ENCODE peak calls at places on chromosome 11, in eight cellular contexts. One of them, this sample, is unnamed.

GRCh38 chr11:34358258-34358665 is 452 bp upstream of the ABTB2 start:
- DNase-seq in H1: no peak
- DNase-seq in K562: peak; percentile 70
- DNase-seq in HCT116: peak; percentile 65
- DNase-seq in IMR-90: peak; percentile 24
- DNase-seq in HepG2: peak; percentile 75
- DNase-seq in GM12878: no peak
- DNase-seq in A549: peak; percentile 71
- DNase-seq in this sample: no peak

GRCh38 chr11:86617502-86617901 is 54.9 kb downstream of the ME3 start:
- DNase-seq in K562: no peak
- DNase-seq in A549: no peak
- DNase-seq in HCT116: no peak
- DNase-seq in GM12878: no peak
- DNase-seq in H1: no peak
- DNase-seq in HepG2: no peak
- DNase-seq in IMR-90: peak; percentile 77
- DNase-seq in this sample: no peak

GRCh38 chr11:103552086-103552485 is 442.9 kb downstream of the DYNC2H1 start:
- DNase-seq in K562: no peak
- DNase-seq in GM12878: no peak
- DNase-seq in HCT116: no peak
- DNase-seq in IMR-90: no peak
- DNase-seq in H1: no peak
- DNase-seq in A549: no peak
- DNase-seq in HepG2: no peak
- DNase-seq in this sample: no peak

GRCh38 chr11:70387564-70387963 is 10.8 kb upstream of the CTTN start:
- DNase-seq in HCT116: no peak
- DNase-seq in A549: no peak
- DNase-seq in IMR-90: no peak
- DNase-seq in H1: no peak
- DNase-seq in HepG2: no peak
- DNase-seq in K562: no peak
- DNase-seq in GM12878: no peak
- DNase-seq in this sample: no peak

GRCh38 chr11:59891781-59892181 is 13.2 kb downstream of the OOSP3 start:
- DNase-seq in IMR-90: no peak
- DNase-seq in GM12878: no peak
- DNase-seq in HCT116: no peak
- DNase-seq in HepG2: no peak
- DNase-seq in H1: peak; percentile 74
- DNase-seq in A549: no peak
- DNase-seq in K562: peak; percentile 63
- DNase-seq in this sample: no peak

GRCh38 chr11:119680899-119681370 is 48.1 kb downstream of the NECTIN1 start:
- DNase-seq in IMR-90: peak; percentile 7
- DNase-seq in K562: no peak
- DNase-seq in HCT116: no peak
- DNase-seq in GM12878: no peak
- DNase-seq in HepG2: no peak
- DNase-seq in H1: no peak
- DNase-seq in A549: no peak
- DNase-seq in this sample: no peak

GRCh38 chr11:106482920-106483761 is 405.7 kb downstream of the AASDHPPT start:
- DNase-seq in HepG2: peak; percentile 31
- DNase-seq in HCT116: no peak
- DNase-seq in H1: no peak
- DNase-seq in A549: no peak
- DNase-seq in GM12878: no peak
- DNase-seq in K562: no peak
- DNase-seq in IMR-90: peak; percentile 84
- DNase-seq in this sample: no peak

GRCh38 chr11:12285106-12285505 is 92.3 kb upstream of the PARVA start:
- DNase-seq in GM12878: no peak
- DNase-seq in H1: no peak
- DNase-seq in HepG2: no peak
- DNase-seq in A549: no peak
- DNase-seq in K562: no peak
- DNase-seq in HCT116: no peak
- DNase-seq in IMR-90: peak; percentile 98
- DNase-seq in this sample: no peak

GRCh38 chr11:92453055-92453454 is 228.4 kb downstream of the FAT3 start:
- DNase-seq in A549: no peak
- DNase-seq in HepG2: no peak
- DNase-seq in GM12878: no peak
- DNase-seq in K562: no peak
- DNase-seq in IMR-90: peak; percentile 78
- DNase-seq in HCT116: no peak
- DNase-seq in H1: no peak
- DNase-seq in this sample: no peak

DNA sequence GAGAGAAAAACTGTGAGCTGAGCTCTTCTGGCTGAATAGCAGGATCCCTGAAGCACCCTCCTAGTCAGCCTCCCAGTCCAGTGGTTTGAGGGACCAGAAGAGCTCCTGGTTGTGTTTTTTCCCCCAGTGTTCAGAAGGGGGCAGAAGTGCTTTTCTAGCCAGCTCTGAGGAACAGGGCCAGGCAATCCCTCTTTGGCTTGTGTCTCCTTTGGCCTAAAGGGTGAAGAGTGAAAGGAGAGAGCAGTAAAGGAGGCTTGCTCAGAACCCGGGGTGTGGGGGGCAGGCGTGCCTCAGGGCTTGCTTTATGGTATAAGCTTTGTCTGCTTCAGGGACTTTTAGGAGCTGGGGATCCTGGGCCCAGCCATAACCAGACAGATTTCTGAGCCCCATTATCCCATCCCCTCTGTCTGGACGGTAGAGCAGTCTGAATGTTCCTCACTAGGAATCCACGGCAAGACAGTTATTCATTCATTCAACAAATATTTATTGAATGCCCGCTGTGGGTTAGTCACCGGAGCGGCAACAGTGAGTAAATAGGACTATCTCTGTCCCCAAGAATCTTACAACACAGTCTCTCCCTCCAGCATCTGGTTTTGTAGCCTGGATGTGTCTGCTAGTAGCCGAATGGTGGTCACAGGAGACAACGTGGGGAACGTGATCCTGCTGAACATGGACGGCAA is 14.5 kb downstream of the ACP2 start:
- DNase-seq in A549: peak; percentile 67
- DNase-seq in HCT116: no peak
- DNase-seq in H1: no peak
- DNase-seq in HepG2: peak; percentile 41
- DNase-seq in GM12878: no peak
- DNase-seq in K562: no peak
- DNase-seq in IMR-90: peak; percentile 67
- DNase-seq in this sample: peak; percentile 31
- TF ChIP-seq RAD21 in A549: peak; percentile 75
- TF ChIP-seq RAD21 in HCT116: peak; percentile 38
- TF ChIP-seq RAD21 in H1: peak; percentile 51
- TF ChIP-seq RAD21 in HepG2: peak; percentile 40
- TF ChIP-seq RAD21 in GM12878: peak; percentile 36
- TF ChIP-seq RAD21 in K562: peak; percentile 55
- TF ChIP-seq RAD21 in IMR-90: peak; percentile 43
- TF ChIP-seq RAD21 in this sample: peak; percentile 51

GRCh38 chr11:2098691-2099522 is 40.3 kb downstream of the IGF2 start:
- DNase-seq in HepG2: no peak
- DNase-seq in K562: no peak
- DNase-seq in IMR-90: no peak
- DNase-seq in A549: no peak
- DNase-seq in GM12878: no peak
- DNase-seq in HCT116: no peak
- DNase-seq in H1: no peak
- DNase-seq in this sample: no peak

GRCh38 chr11:2096001-2096918 is 42.9 kb downstream of the IGF2 start:
- DNase-seq in H1: no peak
- DNase-seq in A549: no peak
- DNase-seq in HCT116: no peak
- DNase-seq in K562: no peak
- DNase-seq in IMR-90: peak; percentile 50
- DNase-seq in GM12878: no peak
- DNase-seq in HepG2: no peak
- DNase-seq in this sample: no peak

GRCh38 chr11:2097998-2098690 is 41.0 kb downstream of the IGF2 start:
- DNase-seq in GM12878: no peak
- DNase-seq in K562: no peak
- DNase-seq in A549: no peak
- DNase-seq in HCT116: no peak
- DNase-seq in IMR-90: no peak
- DNase-seq in H1: no peak
- DNase-seq in HepG2: no peak
- DNase-seq in this sample: no peak

GRCh38 chr11:2096919-2097301 is 42.3 kb downstream of the IGF2 start:
- DNase-seq in IMR-90: no peak
- DNase-seq in A549: no peak
- DNase-seq in GM12878: no peak
- DNase-seq in K562: no peak
- DNase-seq in H1: no peak
- DNase-seq in HepG2: no peak
- DNase-seq in HCT116: no peak
- DNase-seq in this sample: no peak

GRCh38 chr11:2097356-2097997 is 41.7 kb downstream of the IGF2 start:
- DNase-seq in HCT116: no peak
- DNase-seq in IMR-90: peak; percentile 82
- DNase-seq in HepG2: peak; percentile 90
- DNase-seq in K562: no peak
- DNase-seq in GM12878: no peak
- DNase-seq in A549: no peak
- DNase-seq in H1: peak; percentile 80
- DNase-seq in this sample: no peak
- TF ChIP-seq RAD21 in HCT116: no peak
- TF ChIP-seq RAD21 in IMR-90: no peak
- TF ChIP-seq RAD21 in HepG2: peak; percentile 63
- TF ChIP-seq RAD21 in K562: no peak
- TF ChIP-seq RAD21 in GM12878: no peak
- TF ChIP-seq RAD21 in A549: no peak
- TF ChIP-seq RAD21 in H1: no peak
- TF ChIP-seq RAD21 in this sample: no peak

GRCh38 chr11:94528551-94528950 is 15.2 kb upstream of the FUT4 start:
- DNase-seq in GM12878: no peak
- DNase-seq in HCT116: no peak
- DNase-seq in K562: no peak
- DNase-seq in HepG2: no peak
- DNase-seq in H1: no peak
- DNase-seq in IMR-90: no peak
- DNase-seq in A549: no peak
- DNase-seq in this sample: no peak

GRCh38 chr11:94526645-94527438 is 14.6 kb downstream of the C11orf97 start:
- DNase-seq in A549: no peak
- DNase-seq in IMR-90: peak; percentile 23
- DNase-seq in H1: no peak
- DNase-seq in HepG2: no peak
- DNase-seq in GM12878: no peak
- DNase-seq in HCT116: no peak
- DNase-seq in K562: no peak
- DNase-seq in this sample: no peak

GRCh38 chr11:94524293-94524692 is 12.0 kb downstream of the C11orf97 start:
- DNase-seq in A549: no peak
- DNase-seq in HCT116: no peak
- DNase-seq in IMR-90: no peak
- DNase-seq in GM12878: no peak
- DNase-seq in K562: no peak
- DNase-seq in HepG2: no peak
- DNase-seq in H1: no peak
- DNase-seq in this sample: no peak

GRCh38 chr11:94521684-94522083 is 9.4 kb downstream of the C11orf97 start:
- DNase-seq in HepG2: peak; percentile 16
- DNase-seq in H1: no peak
- DNase-seq in A549: peak; percentile 12
- DNase-seq in IMR-90: no peak
- DNase-seq in GM12878: no peak
- DNase-seq in HCT116: no peak
- DNase-seq in K562: peak; percentile 20
- DNase-seq in this sample: no peak

GRCh38 chr11:94525933-94526332 is 13.7 kb downstream of the C11orf97 start:
- DNase-seq in GM12878: no peak
- DNase-seq in HCT116: no peak
- DNase-seq in K562: no peak
- DNase-seq in H1: no peak
- DNase-seq in HepG2: no peak
- DNase-seq in IMR-90: peak; percentile 74
- DNase-seq in A549: no peak
- DNase-seq in this sample: no peak
- TF ChIP-seq RAD21 in GM12878: no peak
- TF ChIP-seq RAD21 in HCT116: no peak
- TF ChIP-seq RAD21 in K562: no peak
- TF ChIP-seq RAD21 in H1: no peak
- TF ChIP-seq RAD21 in HepG2: no peak
- TF ChIP-seq RAD21 in IMR-90: no peak
- TF ChIP-seq RAD21 in A549: no peak
- TF ChIP-seq RAD21 in this sample: no peak

DNA sequence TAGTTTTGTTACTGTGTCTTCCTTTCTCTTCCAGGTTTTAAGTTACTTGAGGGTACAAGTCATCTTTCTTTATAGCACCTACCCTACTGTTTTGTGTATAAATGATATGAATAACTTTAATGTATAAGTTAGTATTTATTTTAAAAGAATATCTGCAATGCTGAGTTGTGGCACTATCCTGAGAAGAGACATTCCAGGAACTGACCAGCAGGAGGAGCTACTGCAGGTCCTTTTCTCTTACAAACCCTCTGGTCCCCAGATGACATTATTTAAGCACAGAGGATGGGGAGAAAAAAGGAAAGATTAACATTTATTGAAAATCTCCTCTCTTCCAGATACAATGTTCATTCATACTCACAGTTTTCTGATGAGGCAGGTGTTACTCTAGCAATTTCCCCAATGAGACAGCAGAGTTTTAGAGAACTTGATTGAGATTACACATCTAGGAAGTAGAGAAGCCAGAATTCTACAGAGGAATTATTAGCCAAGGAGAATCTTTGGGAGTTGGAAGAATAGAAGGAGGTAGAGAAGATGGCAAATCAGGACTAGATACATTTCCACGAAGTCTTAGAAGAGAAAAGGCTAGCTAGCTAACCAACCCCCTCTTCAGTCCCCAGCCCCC is 541.2 kb upstream of the API5 start:
- DNase-seq in K562: peak; percentile 9
- DNase-seq in HCT116: no peak
- DNase-seq in GM12878: no peak
- DNase-seq in HepG2: peak; percentile 30
- DNase-seq in IMR-90: no peak
- DNase-seq in H1: peak; percentile 49
- DNase-seq in A549: no peak
- DNase-seq in this sample: peak; percentile 17
- TF ChIP-seq RAD21 in K562: peak; percentile 24
- TF ChIP-seq RAD21 in HCT116: no peak
- TF ChIP-seq RAD21 in GM12878: peak; percentile 77
- TF ChIP-seq RAD21 in HepG2: peak; percentile 34
- TF ChIP-seq RAD21 in IMR-90: peak; percentile 18
- TF ChIP-seq RAD21 in H1: peak; percentile 69
- TF ChIP-seq RAD21 in A549: no peak
- TF ChIP-seq RAD21 in this sample: peak; percentile 76